ENCODE peak calls at places on chromosome 11, in nine cellular contexts. P is esophagus squamous epithelium, N is OCI-LY7, B is brain microvascular endothelial cell, U is heart right ventricle, J is HFF-Myc, Y is GM23338, W is cardiac fibroblast, M is upper lobe of right lung. G is an unnamed sample.
A peak's percentile ranks its signal among the peaks of the same experiment; 100 is the strongest.

GRCh38 chr11:79054636-79055035 is 386.2 kb downstream of the TENM4 start:
- DNase-seq in B (peak; percentile 68), N (no peak), U (no peak), P (no peak), Y (no peak), M (no peak), W (peak; percentile 32), J (no peak), G (peak; percentile 59)

GRCh38 chr11:71436861-71437260 is 11.3 kb downstream of the DHCR7 start:
- DNase-seq in Y (no peak), J (no peak), B (no peak), M (no peak), U (no peak), N (no peak), W (no peak), P (no peak), G (no peak)

GRCh38 chr11:76670475-76671235 is at the start of gene LRRC32:
- DNase-seq in B (no peak), M (peak; percentile 79), N (peak; percentile 83), J (no peak), P (no peak), W (peak; percentile 26), Y (peak; percentile 62), U (peak; percentile 84), G (no peak)

GRCh38 chr11:76276046-76276772 is 69.9 kb upstream of the WNT11 start:
- DNase-seq in W (no peak), J (no peak), P (no peak), M (no peak), N (no peak), B (no peak), Y (no peak), U (no peak), G (no peak)

GRCh38 chr11:57205046-57205671 is 23.4 kb downstream of the LRRC55 start:
- DNase-seq in Y (peak; percentile 22), M (no peak), U (no peak), W (peak; percentile 27), N (no peak), J (no peak), B (peak; percentile 14), P (no peak), G (peak; percentile 68)

GRCh38 chr11:122741613-122742012 is 86.1 kb downstream of the UBASH3B start:
- DNase-seq in Y (no peak), B (peak; percentile 50), W (peak; percentile 69), J (no peak), N (no peak), M (no peak), U (peak; percentile 48), P (no peak), G (peak; percentile 37)

GRCh38 chr11:130882138-130882551 is 34.1 kb downstream of the SNX19 start:
- DNase-seq in B (no peak), Y (no peak), W (no peak), M (no peak), U (no peak), P (no peak), N (no peak), J (no peak), G (no peak)

GRCh38 chr11:74370122-74370521 is 28.1 kb downstream of the PGM2L1 start:
- DNase-seq in W (peak; percentile 30), J (no peak), P (no peak), U (no peak), M (no peak), B (peak; percentile 7), Y (no peak), N (no peak), G (no peak)

GRCh38 chr11:128727811-128728431 is 34.0 kb downstream of the FLI1 start:
- DNase-seq in J (no peak), M (no peak), P (no peak), B (no peak), N (no peak), W (no peak), U (no peak), Y (no peak), G (no peak)

GRCh38 chr11:130477646-130478203 is 29.3 kb downstream of the ADAMTS15 start:
- DNase-seq in M (no peak), P (no peak), B (no peak), U (no peak), N (no peak), J (no peak), Y (no peak), W (peak; percentile 25), G (no peak)

GRCh38 chr11:111642521-111642920 is 40.3 kb downstream of the SIK2 start:
- DNase-seq in N (no peak), W (no peak), B (no peak), M (no peak), P (no peak), J (no peak), Y (no peak), U (no peak), G (no peak)

GRCh38 chr11:78179459-78180071 is 8.9 kb downstream of the KCTD21 start:
- DNase-seq in M (no peak), N (no peak), W (no peak), P (no peak), B (no peak), J (no peak), U (no peak), Y (no peak), G (no peak)

GRCh38 chr11:32893947-32894827 is 1.6 kb downstream of the QSER1 start:
- DNase-seq in P (no peak), W (peak; percentile 89), U (no peak), B (peak; percentile 70), Y (peak; percentile 76), J (peak; percentile 61), M (no peak), N (peak; percentile 72), G (peak; percentile 62)

GRCh38 chr11:11010624-11011127 is 152.8 kb upstream of the ZBED5 start:
- DNase-seq in U (peak; percentile 49), B (peak; percentile 24), M (no peak), J (no peak), P (no peak), N (no peak), W (peak; percentile 18), Y (peak; percentile 69), G (peak; percentile 57)

GRCh38 chr11:2884424-2884815 is 1.2 kb downstream of the CDKN1C start:
- DNase-seq in B (no peak), J (no peak), P (no peak), Y (no peak), M (peak; percentile 74), W (no peak), N (no peak), U (peak; percentile 57), G (peak; percentile 71)

GRCh38 chr11:13972033-13972910 is 9.7 kb downstream of the SPON1 start:
- DNase-seq in M (no peak), B (no peak), P (no peak), W (no peak), Y (no peak), U (no peak), N (no peak), J (no peak), G (peak; percentile 38)

GRCh38 chr11:108561535-108561991 is 32.0 kb downstream of the EXPH5 start:
- DNase-seq in M (no peak), P (no peak), W (peak; percentile 57), Y (no peak), J (no peak), N (no peak), B (peak; percentile 11), U (no peak), G (peak; percentile 26)

GRCh38 chr11:58912124-58912523 is 27.2 kb upstream of the GLYATL1 start:
- DNase-seq in J (no peak), N (no peak), M (no peak), B (peak; percentile 20), Y (no peak), W (peak; percentile 47), U (no peak), P (no peak), G (peak; percentile 32)

GRCh38 chr11:133819114-133819513 is 26.2 kb downstream of the SPATA19 start:
- DNase-seq in P (no peak), W (no peak), N (no peak), J (no peak), M (no peak), B (no peak), U (no peak), Y (no peak), G (no peak)

GRCh38 chr11:71267807-71268421 is 15.5 kb upstream of the SHANK2 start:
- DNase-seq in N (no peak), B (no peak), U (no peak), P (no peak), Y (no peak), W (no peak), M (peak; percentile 47), J (no peak), G (no peak)

GRCh38 chr11:37378989-37379388 is 781.0 kb upstream of the RAG2 start:
- DNase-seq in B (no peak), Y (no peak), W (no peak), P (no peak), N (no peak), M (no peak), U (no peak), J (no peak), G (no peak)
- H3K4me3 ChIP-seq in B (no peak overlapping the region), Y (no peak overlapping the region), W (no peak overlapping the region), P (no peak overlapping the region), N (no peak overlapping the region), M (no peak overlapping the region), U (no peak overlapping the region), J (no peak overlapping the region), G (no peak overlapping the region)

GRCh38 chr11:22566293-22566692 is 59.3 kb downstream of the FANCF start:
- DNase-seq in W (no peak), U (no peak), J (no peak), Y (peak; percentile 55), B (no peak), N (no peak), P (no peak), M (no peak), G (no peak)
- TF ChIP-seq CTCF in W (no peak), U (no peak), J (no peak), Y (no peak), B (no peak), N (no peak), P (no peak), M (no peak), G (no peak)

GRCh38 chr11:5809122-5809519 is 397 bp downstream of the OR52N2 start:
- DNase-seq in J (no peak), P (no peak), M (no peak), B (no peak), U (no peak), W (peak; percentile 5), Y (no peak), N (no peak), G (peak; percentile 8)
- H3K4me3 ChIP-seq in J (peak overlapping the region; percentile 29), P (peak overlapping the region; percentile 22), M (peak overlapping the region; percentile 48), B (peak overlapping the region; percentile 52), U (peak overlapping the region; percentile 60), W (peak overlapping the region; percentile 59), Y (peak overlapping the region; percentile 58), N (no peak overlapping the region), G (peak overlapping the region; percentile 64)

DNA sequence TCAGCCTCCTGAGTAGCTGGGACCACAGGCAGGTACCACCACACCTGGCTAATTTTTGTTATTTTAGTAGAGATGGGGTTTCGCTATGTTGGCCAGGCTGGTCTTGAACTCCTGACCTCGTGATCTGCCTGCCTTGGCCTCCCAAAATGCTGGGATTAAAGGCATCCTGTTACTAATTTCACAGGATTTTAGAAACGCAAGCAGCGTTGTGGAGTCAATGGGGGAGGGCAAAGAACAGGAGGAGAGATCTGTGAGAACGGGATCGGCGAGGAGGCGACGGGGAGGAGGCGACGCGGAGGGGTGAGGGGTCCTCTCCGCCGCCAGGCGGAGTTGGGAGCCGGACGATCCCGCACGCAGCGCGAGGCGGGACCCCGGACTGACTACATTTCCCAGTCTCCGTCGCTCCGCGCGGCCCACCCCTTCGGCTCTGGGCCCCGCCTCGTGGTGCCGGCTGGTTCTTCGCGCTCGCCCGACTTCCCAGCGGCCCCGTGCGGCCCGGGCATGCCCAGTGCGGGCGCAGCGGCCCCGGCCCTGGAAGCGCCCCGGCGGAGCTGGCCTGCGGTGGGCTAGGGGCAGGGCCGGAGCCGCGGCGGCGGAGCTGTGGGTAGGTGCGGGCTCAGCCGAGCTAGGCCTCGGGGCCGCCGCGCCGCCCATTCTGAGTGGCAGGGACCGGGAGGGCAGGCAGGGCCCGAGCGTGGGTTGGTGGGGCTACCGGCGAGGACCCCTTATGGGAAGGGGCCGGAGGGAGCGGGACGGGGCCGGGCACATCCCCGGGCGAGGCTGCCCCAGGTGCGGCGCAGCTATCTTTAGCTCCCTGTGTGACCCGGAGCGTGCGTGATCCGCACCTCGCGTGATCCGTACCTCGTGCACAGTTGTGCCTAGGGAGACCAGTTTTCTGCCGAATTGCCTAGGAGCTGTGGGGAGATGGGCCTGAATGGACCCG is at the start of gene EI24:
- DNase-seq in W (peak; percentile 92), M (peak; percentile 96), J (peak; percentile 56), U (peak; percentile 93), N (peak; percentile 93), B (peak; percentile 86), P (peak; percentile 49), Y (peak; percentile 98), G (peak; percentile 94)
- TF ChIP-seq CTCF in W (peak; percentile 72), M (peak; percentile 78), J (peak; percentile 69), U (peak; percentile 57), N (peak; percentile 64), B (peak; percentile 79), P (peak; percentile 66), Y (peak; percentile 66), G (peak; percentile 77)

G was measured in foreskin fibroblast.